ENCODE peak calls at places on chromosomes 13 and 19, in six cellular contexts. T is head of caudate nucleus; U is NCI-H774; A is HTR-8/SVneo; Q is hypothalamus; K is stimulated activated naive CD8-positive, alpha-beta T cell treated with anti-CD3 and anti-CD28 coated beads, Interleukin-15, Interleukin-2, amounts not matched to agents 100 U/mL and 50 U/mL, for 24 hours. X is an unnamed sample.

GRCh38 chr13:99990045-99990977 is 8.7 kb downstream of the ZIC2 start:
- DNase-seq in K (no peak), U (no peak), A (no peak), T (no peak), Q (no peak), X (no peak)

GRCh38 chr19:10603873-10604459 is 16.9 kb upstream of the AP1M2 start:
- DNase-seq in K (no peak), Q (no peak), A (no peak), U (no peak), T (no peak), X (peak; percentile 20)

GRCh38 chr19:17049711-17050280 is 23.2 kb upstream of the CPAMD8 start:
- DNase-seq in U (no peak), Q (no peak), T (no peak), A (peak; percentile 42), K (no peak), X (no peak)

GRCh38 chr13:35791191-35791902 is 314.9 kb upstream of the MAB21L1 start:
- DNase-seq in Q (no peak), K (no peak), U (no peak), A (no peak), T (no peak), X (no peak)

GRCh38 chr13:20431080-20431479 is 94.6 kb downstream of the CRYL1 start:
- DNase-seq in A (no peak), K (no peak), Q (no peak), U (no peak), T (no peak), X (no peak)

GRCh38 chr13:37357548-37357947 is 241.0 kb downstream of the POSTN start:
- DNase-seq in K (no peak), T (no peak), Q (no peak), U (no peak), A (no peak), X (no peak)

GRCh38 chr19:548841-549830 is 5.3 kb downstream of the GZMM start:
- DNase-seq in U (no peak), K (no peak), Q (no peak), T (no peak), A (no peak), X (no peak)

GRCh38 chr13:46595136-46595917 is 42.4 kb downstream of the LRCH1 start:
- DNase-seq in K (no peak), T (no peak), Q (no peak), A (no peak), U (no peak), X (no peak)